ENCODE peak calls at places on chromosomes 3 and 15, in six cellular contexts. R, Q, H, N, C and Y are unnamed samples.

GRCh38 chr15:23642413-23643044 is 5.1 kb downstream of the MAGEL2 start:
- DNase-seq in Q (peak), R (peak), H (no peak), C (no peak), N (no peak), Y (peak)

GRCh38 chr3:184773341-184774186 is 38.4 kb upstream of the VPS8 start:
- DNase-seq in C (no peak), N (no peak), Q (no peak), R (no peak), H (no peak), Y (peak)

GRCh38 chr15:28987337-28987736 is 101.6 kb downstream of the APBA2 start:
- DNase-seq in H (no peak), Q (no peak), N (no peak), R (no peak), C (no peak), Y (no peak)

GRCh38 chr15:59237854-59238252 is 31.2 kb downstream of the LDHAL6B start:
- DNase-seq in R (peak), N (no peak), C (no peak), Q (peak), H (no peak), Y (peak)

GRCh38 chr3:131892331-131892730 is 142.5 kb downstream of the CPNE4 start:
- DNase-seq in N (no peak), C (no peak), H (no peak), Q (no peak), R (peak), Y (no peak)

GRCh38 chr3:129827765-129828164 is 65.7 kb downstream of the TMCC1 start:
- DNase-seq in R (no peak), Q (no peak), C (peak), H (no peak), N (no peak), Y (peak)

GRCh38 chr3:56864090-56864489 is 62.3 kb upstream of the ARHGEF3 start:
- DNase-seq in C (no peak), H (no peak), R (no peak), N (no peak), Q (no peak), Y (no peak)

GRCh38 chr3:128496019-128496601 is 3.1 kb upstream of the GATA2 start:
- DNase-seq in N (no peak), C (no peak), R (no peak), Q (no peak), H (no peak), Y (no peak)

GRCh38 chr15:84797801-84798200 is 19.4 kb upstream of the ALPK3 start:
- DNase-seq in Q (no peak), H (no peak), N (no peak), R (no peak), C (no peak), Y (no peak)

GRCh38 chr3:171192176-171192854 is 165.8 kb upstream of the SLC2A2 start:
- DNase-seq in H (no peak), R (peak), N (peak), C (no peak), Q (peak), Y (no peak)

GRCh38 chr3:377158-377561 is 180.6 kb downstream of the CHL1 start:
- DNase-seq in C (no peak), Q (peak), H (no peak), N (no peak), R (peak), Y (peak)

GRCh38 chr15:70362911-70363310 is 265.2 kb upstream of the TLE3 start:
- DNase-seq in R (peak), H (no peak), N (peak), C (no peak), Q (peak), Y (peak)

GRCh38 chr3:121566773-121567172 is 976 bp upstream of the ARGFX start:
- DNase-seq in Q (no peak), H (no peak), C (no peak), N (no peak), R (no peak), Y (no peak)